ENCODE peak calls at places on chromosomes 1 and 21, in five cellular contexts. S is MM.1S, R is GM23248, D is GM23338, O is upper lobe of right lung. Z is an unnamed sample. For H3K4me1, the result is how much of the 10 kb centered on the place peaks cover.

GRCh38 chr1:40132383-40133121 is 28.6 kb upstream of the RLF start:
- DNase-seq in S (no peak), R (peak), D (peak), O (no peak), Z (no peak)

GRCh38 chr1:227884370-227885134 is 63.2 kb downstream of the WNT9A start:
- DNase-seq in S (no peak), R (no peak), D (no peak), O (peak), Z (no peak)

GRCh38 chr1:248786106-248786665 is 30.6 kb upstream of the LYPD8 start:
- DNase-seq in S (no peak), R (no peak), D (no peak), O (no peak), Z (no peak)

GRCh38 chr1:150813028-150813707 is 5.1 kb upstream of the CTSK start:
- DNase-seq in S (peak), R (peak), D (peak), O (peak), Z (peak)

GRCh38 chr1:10866314-10867091 is 70.1 kb upstream of the CASZ1 start:
- DNase-seq in S (no peak), R (peak), D (peak), O (peak), Z (no peak)

GRCh38 chr1:46983825-46984586 is 39.5 kb upstream of the CYP4X1 start:
- DNase-seq in S (no peak), R (peak), D (peak), O (no peak), Z (no peak)

GRCh38 chr1:42315500-42315899 is 19.5 kb downstream of the FOXJ3 start:
- DNase-seq in S (no peak), R (no peak), D (no peak), O (no peak), Z (no peak)

GRCh38 chr1:87867631-87868030 is 539.0 kb downstream of the LMO4 start:
- DNase-seq in S (no peak), R (peak), D (no peak), O (no peak), Z (no peak)

GRCh38 chr1:156744786-156745419 is 4.0 kb upstream of the MRPL24 start:
- DNase-seq in S (no peak), R (no peak), D (no peak), O (no peak), Z (no peak)

GRCh38 chr1:235910357-235911299 is 43.9 kb upstream of the LYST start:
- DNase-seq in S (no peak), R (peak), D (peak), O (no peak), Z (no peak)

GRCh38 chr1:18443573-18444520 is 36.9 kb upstream of the KLHDC7A start:
- DNase-seq in S (no peak), R (no peak), D (no peak), O (no peak), Z (no peak)

GRCh38 chr21:42679982-42680330 is 26.5 kb downstream of the PDE9A start:
- DNase-seq in S (no peak), R (no peak), D (no peak), O (no peak), Z (no peak)

GRCh38 chr1:40020447-40021085 is 20.0 kb upstream of the CAP1 start:
- DNase-seq in S (no peak), R (no peak), D (no peak), O (no peak), Z (no peak)

GRCh38 chr1:159942700-159943640 is 2.4 kb downstream of the IGSF9 start:
- DNase-seq in S (no peak), R (no peak), D (no peak), O (peak), Z (no peak)

GRCh38 chr1:3795453-3796214 is 664 bp downstream of the LRRC47 start:
- DNase-seq in S (no peak), R (peak), D (no peak), O (no peak), Z (no peak)

GRCh38 chr1:48177257-48177656 is 45.3 kb upstream of the SLC5A9 start:
- DNase-seq in S (no peak), R (no peak), D (peak), O (no peak), Z (no peak)
- H3K4me1 ChIP-seq in S (under half), R (under half), D (under half), O (under half), Z (under half)

GRCh38 chr1:177310326-177310725 is 139.6 kb downstream of the BRINP2 start:
- DNase-seq in S (no peak), R (peak), D (no peak), O (no peak), Z (no peak)
- H3K27ac ChIP-seq in S (no peak), R (peak), D (no peak), O (no peak), Z (no peak)

GRCh38 chr1:247373721-247374141 is 42.1 kb upstream of the ZNF496 start:
- DNase-seq in S (peak), R (peak), D (peak), O (peak), Z (peak)
- H3K4me1 ChIP-seq in S (under half), R (under half), D (half or more), O (under half), Z (under half)

DNA sequence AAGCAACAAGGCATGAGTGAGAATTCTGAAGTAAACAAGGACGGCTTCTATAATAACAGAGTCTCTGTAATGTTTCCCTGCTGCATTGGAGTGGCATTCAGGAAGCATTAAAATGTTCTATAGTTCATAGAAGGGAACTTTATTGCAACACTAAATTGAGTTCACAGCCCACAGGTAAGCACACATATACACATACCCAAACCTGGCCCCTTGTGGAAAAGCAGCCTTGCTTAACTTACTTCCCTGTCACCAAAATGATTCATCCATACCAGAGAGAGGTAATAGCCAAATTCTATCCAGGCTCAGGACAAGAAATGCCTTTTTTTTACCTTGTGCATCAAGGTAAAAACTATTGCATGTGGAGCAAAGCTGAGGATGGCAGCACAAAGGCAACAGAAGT is 241.4 kb downstream of the HHIPL2 start:
- DNase-seq in S (no peak), R (no peak), D (no peak), O (no peak), Z (no peak)
- H3K27ac ChIP-seq in S (no peak), R (no peak), D (no peak), O (no peak), Z (no peak)

DNA sequence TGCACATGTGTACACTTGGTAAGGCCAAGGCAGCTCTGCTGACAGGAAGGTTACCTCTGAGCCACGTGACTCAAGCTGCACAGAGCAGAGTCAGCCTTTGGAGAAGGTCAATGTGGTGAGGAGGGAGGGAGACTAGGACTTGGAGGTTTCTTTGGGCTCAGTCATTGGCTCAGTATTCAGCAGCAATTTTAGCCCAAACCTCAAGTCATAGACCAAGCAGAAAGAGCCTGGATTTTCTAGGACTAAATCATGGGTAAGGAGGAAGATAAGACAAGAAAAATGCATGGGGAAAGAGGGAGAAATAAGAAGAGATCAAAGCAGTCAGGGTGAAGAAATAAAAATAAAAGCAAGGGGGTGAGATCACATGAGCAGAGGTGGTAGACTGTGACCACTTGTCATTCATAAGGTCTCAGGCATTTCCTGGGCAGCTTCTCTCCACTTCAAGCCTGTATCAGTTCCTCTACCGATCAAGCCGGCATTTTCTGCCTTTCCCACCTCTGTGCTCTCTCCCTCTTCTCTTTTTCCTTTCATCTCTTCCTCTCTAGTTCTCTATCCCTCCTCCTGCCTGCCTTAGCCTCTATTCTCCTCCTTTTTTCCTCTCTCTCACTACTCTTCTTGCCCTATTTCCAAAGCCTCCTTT is 51.7 kb upstream of the DUSP10 start:
- DNase-seq in S (peak), R (no peak), D (no peak), O (no peak), Z (no peak)
- H3K4me1 ChIP-seq in S (under half), R (under half), D (under half), O (under half), Z (under half)

GRCh38 chr1:229863651-229864545 is 203.1 kb upstream of the GALNT2 start:
- DNase-seq in S (no peak), R (no peak), D (no peak), O (no peak), Z (peak)

GRCh38 chr1:229862017-229862774 is 204.8 kb upstream of the GALNT2 start:
- DNase-seq in S (no peak), R (no peak), D (peak), O (no peak), Z (no peak)

GRCh38 chr1:229857585-229857984 is 209.5 kb upstream of the GALNT2 start:
- DNase-seq in S (no peak), R (peak), D (no peak), O (no peak), Z (no peak)

GRCh38 chr1:229859026-229859425 is 208.0 kb upstream of the GALNT2 start:
- DNase-seq in S (no peak), R (no peak), D (no peak), O (no peak), Z (no peak)

DNA sequence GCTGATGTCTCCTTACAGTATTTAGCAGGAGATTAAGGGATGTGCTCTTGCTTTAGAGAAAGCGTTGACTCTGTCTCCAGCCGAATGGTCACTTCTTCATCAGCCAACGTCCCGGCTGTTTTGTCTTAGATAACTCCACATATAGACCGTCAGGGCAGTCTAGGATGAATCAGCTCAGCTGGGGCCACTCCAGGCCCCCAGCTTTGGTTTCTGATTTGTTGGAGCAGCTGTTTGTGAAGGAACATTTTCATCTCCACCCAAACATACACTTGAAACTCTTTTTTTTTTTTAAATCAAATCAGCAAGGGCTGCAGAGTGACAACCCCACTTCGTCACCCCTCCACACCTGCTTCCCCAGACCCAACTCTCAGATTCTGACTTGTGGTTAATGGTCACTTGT is 206.1 kb upstream of the GALNT2 start:
- DNase-seq in S (no peak), R (no peak), D (no peak), O (no peak), Z (no peak)
- H3K27ac ChIP-seq in S (no peak), R (no peak), D (no peak), O (no peak), Z (no peak)

GRCh38 chr1:92465256-92465647 is 21.5 kb downstream of the GFI1 start:
- DNase-seq in S (no peak), R (no peak), D (no peak), O (no peak), Z (no peak)
- H3K4me1 ChIP-seq in S (under half), R (under half), D (under half), O (under half), Z (under half)

GRCh38 chr1:61756773-61757172 is 14.5 kb downstream of the PATJ start:
- DNase-seq in S (no peak), R (no peak), D (no peak), O (no peak), Z (no peak)

GRCh38 chr1:61753998-61754508 is 11.8 kb downstream of the PATJ start:
- DNase-seq in S (no peak), R (no peak), D (no peak), O (no peak), Z (no peak)

GRCh38 chr1:61752921-61753389 is 10.7 kb downstream of the PATJ start:
- DNase-seq in S (no peak), R (no peak), D (no peak), O (no peak), Z (no peak)

GRCh38 chr1:61757945-61758344 is 15.7 kb downstream of the PATJ start:
- DNase-seq in S (no peak), R (peak), D (no peak), O (no peak), Z (no peak)

DNA sequence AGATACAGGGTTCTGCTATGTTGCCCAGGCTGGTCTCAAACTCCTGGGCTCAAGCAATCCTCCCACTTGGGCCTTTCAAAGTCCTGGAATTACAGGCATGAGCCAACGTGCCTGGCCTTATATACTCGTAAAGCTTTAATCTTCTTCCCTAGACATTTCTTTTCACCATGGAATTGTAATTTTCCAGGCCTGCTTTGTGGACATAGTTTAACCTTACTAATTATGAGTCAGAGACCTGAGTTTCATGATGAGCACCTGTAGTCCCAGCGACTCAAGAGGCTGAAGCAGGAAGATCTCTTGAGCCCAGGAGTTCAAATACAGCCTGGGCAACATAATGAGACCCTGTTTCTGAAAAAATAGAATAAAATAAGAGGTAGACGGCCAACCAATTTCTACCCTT is 12.3 kb downstream of the PATJ start:
- DNase-seq in S (no peak), R (no peak), D (no peak), O (no peak), Z (no peak)
- H3K27ac ChIP-seq in S (no peak), R (no peak), D (peak), O (no peak), Z (no peak)

Z was measured in left ventricle myocardium inferior.